ENCODE peak calls at places on chromosomes 1 and 21, in four cellular contexts. One of them, this sample, is unnamed.

GRCh38 chr1:19949016-19949415 is 25.6 kb upstream of the PLA2G2E start:
- DNase-seq in HFFc6: peak
- DNase-seq in stimulated activated CD4-positive, alpha-beta T cell treated with anti-CD3 and anti-CD28 coated beads, Interleukin-1b, Interleukin-23, amount 100 ng/mL, for 24 hours: no peak
- DNase-seq in RWPE1: peak
- DNase-seq in this sample: peak

GRCh38 chr1:179831225-179831624 is 46.4 kb downstream of the TOR1AIP2 start:
- DNase-seq in HFFc6: no peak
- DNase-seq in stimulated activated CD4-positive, alpha-beta T cell treated with anti-CD3 and anti-CD28 coated beads, Interleukin-1b, Interleukin-23, amount 100 ng/mL, for 24 hours: no peak
- DNase-seq in RWPE1: no peak
- DNase-seq in this sample: peak

GRCh38 chr1:84907095-84907827 is 14.3 kb upstream of the LPAR3 start:
- DNase-seq in HFFc6: peak
- DNase-seq in stimulated activated CD4-positive, alpha-beta T cell treated with anti-CD3 and anti-CD28 coated beads, Interleukin-1b, Interleukin-23, amount 100 ng/mL, for 24 hours: no peak
- DNase-seq in RWPE1: peak
- DNase-seq in this sample: peak

GRCh38 chr1:244391761-244392160 is 59.9 kb downstream of the ADSS2 start:
- DNase-seq in HFFc6: peak
- DNase-seq in stimulated activated CD4-positive, alpha-beta T cell treated with anti-CD3 and anti-CD28 coated beads, Interleukin-1b, Interleukin-23, amount 100 ng/mL, for 24 hours: no peak
- DNase-seq in RWPE1: peak
- DNase-seq in this sample: peak

GRCh38 chr21:31874817-31875216 is 2.0 kb downstream of the HUNK start:
- DNase-seq in HFFc6: no peak
- DNase-seq in stimulated activated CD4-positive, alpha-beta T cell treated with anti-CD3 and anti-CD28 coated beads, Interleukin-1b, Interleukin-23, amount 100 ng/mL, for 24 hours: no peak
- DNase-seq in RWPE1: no peak
- DNase-seq in this sample: no peak

GRCh38 chr1:154714638-154715037 is 106.7 kb upstream of the ADAR start:
- DNase-seq in HFFc6: peak
- DNase-seq in stimulated activated CD4-positive, alpha-beta T cell treated with anti-CD3 and anti-CD28 coated beads, Interleukin-1b, Interleukin-23, amount 100 ng/mL, for 24 hours: no peak
- DNase-seq in RWPE1: peak
- DNase-seq in this sample: peak

GRCh38 chr1:53957231-53957818 is 11.2 kb downstream of the LRRC42 start:
- DNase-seq in HFFc6: peak
- DNase-seq in stimulated activated CD4-positive, alpha-beta T cell treated with anti-CD3 and anti-CD28 coated beads, Interleukin-1b, Interleukin-23, amount 100 ng/mL, for 24 hours: no peak
- DNase-seq in RWPE1: peak
- DNase-seq in this sample: peak

GRCh38 chr1:6868371-6869001 is 83.2 kb downstream of the CAMTA1 start:
- DNase-seq in HFFc6: no peak
- DNase-seq in stimulated activated CD4-positive, alpha-beta T cell treated with anti-CD3 and anti-CD28 coated beads, Interleukin-1b, Interleukin-23, amount 100 ng/mL, for 24 hours: no peak
- DNase-seq in RWPE1: no peak
- DNase-seq in this sample: peak

GRCh38 chr1:30303387-30303786 is 420.0 kb downstream of the MATN1 start:
- DNase-seq in HFFc6: no peak
- DNase-seq in stimulated activated CD4-positive, alpha-beta T cell treated with anti-CD3 and anti-CD28 coated beads, Interleukin-1b, Interleukin-23, amount 100 ng/mL, for 24 hours: no peak
- DNase-seq in RWPE1: no peak
- DNase-seq in this sample: no peak

GRCh38 chr1:42928859-42929258 is 29.8 kb downstream of the SLC2A1 start:
- DNase-seq in HFFc6: no peak
- DNase-seq in stimulated activated CD4-positive, alpha-beta T cell treated with anti-CD3 and anti-CD28 coated beads, Interleukin-1b, Interleukin-23, amount 100 ng/mL, for 24 hours: no peak
- DNase-seq in RWPE1: no peak
- DNase-seq in this sample: no peak

GRCh38 chr1:20166047-20166446 is 19.8 kb upstream of the UBXN10 start:
- DNase-seq in HFFc6: no peak
- DNase-seq in stimulated activated CD4-positive, alpha-beta T cell treated with anti-CD3 and anti-CD28 coated beads, Interleukin-1b, Interleukin-23, amount 100 ng/mL, for 24 hours: no peak
- DNase-seq in RWPE1: peak
- DNase-seq in this sample: peak

GRCh38 chr1:161863549-161863948 is 97.4 kb downstream of the ATF6 start:
- DNase-seq in HFFc6: no peak
- DNase-seq in stimulated activated CD4-positive, alpha-beta T cell treated with anti-CD3 and anti-CD28 coated beads, Interleukin-1b, Interleukin-23, amount 100 ng/mL, for 24 hours: no peak
- DNase-seq in RWPE1: no peak
- DNase-seq in this sample: no peak

GRCh38 chr1:111203681-111204210 is 3.3 kb upstream of the DENND2D start:
- DNase-seq in HFFc6: no peak
- DNase-seq in stimulated activated CD4-positive, alpha-beta T cell treated with anti-CD3 and anti-CD28 coated beads, Interleukin-1b, Interleukin-23, amount 100 ng/mL, for 24 hours: no peak
- DNase-seq in RWPE1: peak
- DNase-seq in this sample: peak

This sample was measured in mammary epithelial cell.